ENCODE peak calls at places on chromosomes 12 and 14, in five cellular contexts. G, W, S, Z and A are unnamed samples.

GRCh38 chr12:112314981-112315380 is 67.2 kb downstream of the HECTD4 start:
- DNase-seq in G (no peak), W (no peak), S (no peak), Z (no peak), A (no peak)

GRCh38 chr14:68487805-68488590 is 304.9 kb downstream of the ZFP36L1 start:
- DNase-seq in G (no peak), W (no peak), S (no peak), Z (no peak), A (no peak)

GRCh38 chr12:22631863-22632463 is 7.0 kb downstream of the ETNK1 start:
- DNase-seq in G (no peak), W (no peak), S (no peak), Z (no peak), A (peak)

GRCh38 chr14:28757790-28758189 is 8.8 kb upstream of the FOXG1 start:
- DNase-seq in G (no peak), W (no peak), S (no peak), Z (no peak), A (no peak)

GRCh38 chr12:98998697-98999299 is 353.7 kb downstream of the APAF1 start:
- DNase-seq in G (no peak), W (no peak), S (peak), Z (no peak), A (no peak)

GRCh38 chr14:100399052-100399849 is 76.1 kb downstream of the SLC25A47 start:
- DNase-seq in G (no peak), W (no peak), S (no peak), Z (no peak), A (no peak)

GRCh38 chr14:73452341-73453191 is 5.8 kb downstream of the NUMB start:
- DNase-seq in G (no peak), W (no peak), S (peak), Z (no peak), A (no peak)

GRCh38 chr14:56207626-56208297 is 89.6 kb downstream of the PELI2 start:
- DNase-seq in G (no peak), W (no peak), S (no peak), Z (no peak), A (no peak)